ENCODE peak calls at places on chromosomes 7 and 10, in four cellular contexts. R, U, I and V are unnamed samples. For H3K4me1, the result is how much of the 10 kb centered on the place peaks cover.

GRCh38 chr7:69228212-69228811 is 370.0 kb upstream of the AUTS2 start:
- DNase-seq in R (no peak), U (no peak), I (no peak), V (no peak)

GRCh38 chr7:4725014-4725951 is 43.2 kb downstream of the FOXK1 start:
- DNase-seq in R (peak), U (peak), I (peak), V (peak)

GRCh38 chr10:121324678-121325213 is 273.5 kb downstream of the FGFR2 start:
- DNase-seq in R (no peak), U (peak), I (no peak), V (no peak)

GRCh38 chr7:41003031-41003925 is 699.6 kb downstream of the INHBA start:
- DNase-seq in R (no peak), U (no peak), I (no peak), V (no peak)

GRCh38 chr7:79934727-79935126 is 199.9 kb upstream of the GNAI1 start:
- DNase-seq in R (no peak), U (no peak), I (no peak), V (no peak)

GRCh38 chr7:12839508-12840153 is 152.2 kb downstream of the ARL4A start:
- DNase-seq in R (no peak), U (peak), I (no peak), V (peak)

GRCh38 chr10:76085773-76086570 is 654.5 kb downstream of the LRMDA start:
- DNase-seq in R (no peak), U (no peak), I (no peak), V (no peak)

GRCh38 chr7:11473807-11474424 is 358.1 kb downstream of the THSD7A start:
- DNase-seq in R (no peak), U (no peak), I (no peak), V (no peak)

GRCh38 chr7:155802906-155803417 is 9.3 kb downstream of the SHH start:
- DNase-seq in R (peak), U (no peak), I (no peak), V (no peak)

GRCh38 chr10:102919992-102920736 is 2.1 kb downstream of the CNNM2 start:
- DNase-seq in R (no peak), U (no peak), I (no peak), V (no peak)

GRCh38 chr10:134205-134742 is 981 bp upstream of the ZMYND11 start:
- DNase-seq in R (peak), U (no peak), I (peak), V (no peak)

GRCh38 chr7:103704701-103705100 is 258.7 kb upstream of the SLC26A5 start:
- DNase-seq in R (no peak), U (no peak), I (no peak), V (no peak)

DNA sequence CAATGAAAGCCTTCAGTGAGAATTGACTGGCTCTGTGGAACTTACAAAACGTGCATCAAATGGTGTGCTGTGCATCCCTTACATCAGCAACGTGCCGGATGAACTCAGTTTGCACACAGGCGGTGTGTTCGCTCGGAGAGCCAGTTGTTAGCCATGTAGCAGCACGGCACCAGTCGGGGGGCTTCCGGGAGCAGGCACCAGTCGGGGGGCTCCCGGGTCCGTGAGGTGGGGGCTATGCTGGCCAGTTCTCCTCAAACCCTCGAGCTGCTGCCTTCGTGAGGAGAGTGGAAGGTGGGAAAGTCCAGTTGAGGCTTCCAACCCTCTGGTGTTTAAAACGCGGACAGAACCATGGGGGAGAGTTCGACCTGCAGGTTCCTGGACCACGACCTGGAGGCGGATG is 34.9 kb upstream of the UTF1 start:
- DNase-seq in R (no peak), U (no peak), I (no peak), V (no peak)
- H3K4me1 ChIP-seq in R (under half), U (under half), I (under half), V (under half)

GRCh38 chr7:74405191-74405898 is 48.4 kb upstream of the GTF2IRD1 start:
- DNase-seq in R (no peak), U (no peak), I (peak), V (no peak)
- TF ChIP-seq POLR2A in R (no peak), U (no peak), I (no peak), V (no peak)

DNA sequence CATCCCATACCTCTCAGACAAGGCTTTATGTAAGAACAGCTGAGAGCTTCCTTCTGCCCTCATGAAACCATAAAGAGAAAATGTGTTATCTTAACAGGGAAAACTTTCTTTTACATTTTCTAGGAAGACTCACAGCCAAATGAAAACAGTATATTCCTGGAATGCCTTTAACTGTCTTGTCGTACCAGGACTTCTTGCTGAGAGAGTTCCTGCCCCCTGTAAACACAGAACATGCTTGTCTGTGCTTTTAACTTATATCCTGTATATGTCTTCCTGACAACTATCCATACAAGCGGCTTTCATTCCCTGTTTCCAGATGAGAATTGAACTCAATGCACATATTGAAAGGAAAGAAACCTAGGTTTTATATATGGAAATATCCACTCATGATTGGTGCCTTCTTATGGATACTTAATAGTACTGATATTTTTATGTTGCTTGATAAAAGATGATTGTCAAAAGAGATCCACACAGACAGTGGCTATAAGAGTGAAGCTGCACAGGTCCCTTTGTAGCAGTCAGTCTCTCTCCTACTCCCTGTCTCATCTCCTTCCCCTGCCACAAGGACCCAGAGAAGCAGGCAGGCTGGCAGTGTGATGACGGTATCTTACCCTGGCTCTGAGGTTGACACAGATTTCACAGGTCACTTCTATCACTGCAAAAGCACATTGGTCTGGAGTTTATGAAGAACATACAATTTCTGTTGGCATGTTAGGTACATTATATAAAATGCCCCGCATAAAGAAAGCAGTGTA is 64.6 kb upstream of the AHR start:
- DNase-seq in R (no peak), U (no peak), I (no peak), V (no peak)
- H3K4me3 ChIP-seq in R (no peak), U (no peak), I (no peak), V (no peak)

GRCh38 chr7:6656413-6656812 is 19.3 kb downstream of the ZNF316 start:
- DNase-seq in R (no peak), U (no peak), I (no peak), V (peak)

GRCh38 chr7:6655636-6656385 is 18.7 kb downstream of the ZNF316 start:
- DNase-seq in R (no peak), U (no peak), I (no peak), V (no peak)

GRCh38 chr7:6653101-6653995 is 16.2 kb downstream of the ZNF316 start:
- DNase-seq in R (no peak), U (no peak), I (no peak), V (peak)

GRCh38 chr7:6654113-6654841 is 17.2 kb downstream of the ZNF316 start:
- DNase-seq in R (no peak), U (no peak), I (no peak), V (no peak)

DNA sequence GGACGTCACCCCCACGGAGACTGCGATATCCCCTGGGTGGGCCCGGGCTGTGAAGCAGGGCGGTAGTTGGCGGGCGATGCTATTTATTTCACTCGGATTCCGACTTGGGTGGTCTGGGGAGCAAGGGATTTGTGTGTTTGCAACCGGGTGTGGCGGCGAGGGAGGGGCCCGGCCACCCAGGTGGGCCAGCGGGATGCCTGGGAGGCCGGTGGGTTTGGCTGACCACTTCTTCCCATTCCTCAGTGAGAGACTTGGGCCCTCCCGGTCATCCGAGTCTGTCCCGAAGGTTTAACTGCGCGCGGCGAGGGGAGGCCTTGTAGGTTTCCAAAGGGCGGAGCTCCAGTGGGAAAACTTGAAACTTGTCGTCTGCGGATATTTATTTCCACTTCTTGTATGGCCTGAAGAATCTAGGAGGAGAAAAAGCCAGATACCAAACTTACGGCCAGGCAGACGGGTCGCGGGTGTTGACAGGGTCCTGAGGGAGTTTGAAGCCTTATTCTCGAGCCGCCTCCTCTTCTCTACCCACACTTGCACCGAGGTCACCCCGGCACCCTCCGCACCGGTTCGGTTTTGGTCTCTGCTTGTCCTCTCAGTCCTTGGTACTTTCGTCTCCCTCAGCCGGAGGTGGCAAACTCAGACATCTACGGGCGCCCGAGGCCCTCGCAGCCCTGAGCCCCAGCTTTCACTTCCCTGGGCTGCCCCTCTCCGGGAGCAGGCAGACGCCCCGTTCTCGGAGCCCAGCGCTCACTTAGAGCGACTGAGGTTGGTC is 17.9 kb downstream of the ZNF316 start:
- DNase-seq in R (no peak), U (no peak), I (no peak), V (no peak)
- H3K4me1 ChIP-seq in R (under half), U (under half), I (under half), V (under half)

GRCh38 chr7:74290999-74291441 is 1.8 kb downstream of the CLIP2 start:
- DNase-seq in R (peak), U (peak), I (no peak), V (no peak)
- TF ChIP-seq POLR2A in R (no peak), U (no peak), I (no peak), V (no peak)

DNA sequence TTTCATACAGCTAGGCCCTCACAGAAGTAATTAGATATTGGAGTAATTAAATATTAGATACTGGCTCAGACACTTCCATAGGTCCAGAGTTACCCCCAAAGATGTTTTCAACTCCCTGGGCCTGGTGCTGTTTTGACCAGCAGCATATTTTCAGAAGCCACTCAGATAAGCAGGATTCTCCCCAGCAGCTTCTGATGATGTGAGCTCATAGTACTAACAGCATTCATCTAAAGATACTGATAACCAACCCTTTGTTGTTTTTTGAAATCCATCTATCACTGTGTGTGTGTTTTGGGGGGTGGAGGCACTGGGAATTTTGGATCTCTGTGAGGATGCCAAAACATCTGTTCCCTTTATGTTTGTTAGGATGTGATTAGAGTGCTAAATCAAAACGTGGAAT is 52.7 kb downstream of the VPS50 start:
- DNase-seq in R (no peak), U (no peak), I (no peak), V (no peak)
- H3K4me3 ChIP-seq in R (no peak), U (no peak), I (no peak), V (no peak)

DNA sequence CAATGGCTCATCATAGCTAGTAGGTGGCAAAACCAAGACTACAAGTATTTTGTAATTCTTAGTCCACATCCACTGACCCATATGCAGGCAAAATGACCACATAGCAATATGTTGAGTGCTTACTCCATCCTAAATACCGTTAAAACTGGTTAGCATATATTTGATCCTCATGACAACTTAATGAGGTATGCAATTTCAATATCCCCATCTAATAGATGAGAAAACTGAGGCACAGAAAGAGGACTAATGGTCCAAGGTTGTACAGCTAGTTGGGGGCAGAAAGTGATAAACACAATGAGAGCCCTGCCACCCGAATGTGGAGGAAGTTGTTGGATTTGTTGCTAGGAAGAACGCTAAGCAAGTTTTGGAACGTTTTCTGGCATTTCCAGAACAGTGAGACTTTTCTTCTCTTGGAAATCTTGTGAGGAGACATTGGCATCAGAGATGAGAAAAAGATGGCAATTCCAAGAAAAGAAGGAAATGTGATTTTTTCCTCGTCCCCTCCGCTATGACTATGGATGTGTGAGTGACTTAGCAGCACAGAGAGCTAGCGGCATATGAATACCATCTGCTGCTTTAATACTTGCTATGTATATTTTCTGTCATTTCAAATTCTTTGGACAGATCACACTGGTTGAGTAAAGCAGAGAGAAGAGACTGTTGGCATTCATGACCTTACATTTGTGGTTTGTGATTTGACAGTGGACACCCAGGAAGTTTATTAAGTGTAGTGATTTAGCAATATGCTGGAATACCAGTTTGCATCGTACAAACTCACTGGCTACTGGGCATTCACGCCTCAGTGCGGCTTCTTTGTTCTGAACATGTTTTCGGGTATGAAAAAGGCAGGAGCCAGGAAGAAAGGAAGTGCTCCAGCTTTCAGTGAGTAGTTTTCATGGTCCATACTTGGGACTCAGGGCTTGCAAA is 51.5 kb downstream of the NRCAM start:
- DNase-seq in R (no peak), U (no peak), I (no peak), V (no peak)
- H3K4me1 ChIP-seq in R (under half), U (half or more), I (under half), V (under half)

GRCh38 chr7:139421123-139421522 is 61.4 kb downstream of the LUC7L2 start:
- DNase-seq in R (no peak), U (no peak), I (no peak), V (no peak)

GRCh38 chr7:139426258-139427028 is 57.0 kb downstream of the KLRG2 start:
- DNase-seq in R (no peak), U (no peak), I (no peak), V (no peak)

GRCh38 chr7:139422126-139422525 is 61.3 kb downstream of the KLRG2 start:
- DNase-seq in R (no peak), U (no peak), I (no peak), V (no peak)

GRCh38 chr7:139423091-139423490 is 60.4 kb downstream of the KLRG2 start:
- DNase-seq in R (no peak), U (no peak), I (no peak), V (no peak)

DNA sequence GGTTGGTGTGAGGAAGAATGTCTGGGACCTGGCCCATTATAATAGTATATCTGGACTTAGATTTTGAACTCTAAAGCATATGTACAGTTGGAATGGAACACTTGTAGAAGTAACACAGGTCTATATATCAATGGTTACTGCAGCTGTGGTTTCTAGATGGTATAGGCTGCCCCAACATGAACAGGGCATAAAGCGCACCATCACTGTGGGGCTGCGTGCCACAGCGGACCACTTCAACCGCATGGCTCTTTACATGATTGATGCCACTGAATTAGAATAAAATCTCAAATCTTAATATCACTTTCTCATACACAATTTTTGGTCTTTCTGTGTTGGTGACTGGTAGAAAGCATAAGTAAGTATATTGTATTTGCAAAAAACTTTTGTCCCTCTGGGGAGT is 59.5 kb downstream of the KLRG2 start:
- DNase-seq in R (no peak), U (no peak), I (no peak), V (no peak)
- TF ChIP-seq POLR2A in R (no peak), U (no peak), I (no peak), V (no peak)